ENCODE peak calls at places on chromosomes 4 and X, in seven cellular contexts. One of them, this sample, is unnamed.

GRCh38 chrX:152897216-152898144 is at the start of gene ZNF185:
- DNase-seq in SJSA1: peak
- DNase-seq in tibial nerve: no peak
- DNase-seq in neural progenitor cell: peak
- DNase-seq in substantia nigra: no peak
- DNase-seq in mesendoderm: peak
- DNase-seq in HCT116: no peak
- DNase-seq in this sample: peak

GRCh38 chr4:172042714-172043114 is 229.5 kb downstream of the GALNTL6 start:
- DNase-seq in SJSA1: peak
- DNase-seq in tibial nerve: no peak
- DNase-seq in neural progenitor cell: no peak
- DNase-seq in substantia nigra: no peak
- DNase-seq in mesendoderm: no peak
- DNase-seq in HCT116: peak
- DNase-seq in this sample: no peak

GRCh38 chrX:18640686-18641085 is 31.2 kb downstream of the RS1 start:
- DNase-seq in SJSA1: no peak
- DNase-seq in tibial nerve: no peak
- DNase-seq in neural progenitor cell: peak
- DNase-seq in substantia nigra: no peak
- DNase-seq in mesendoderm: peak
- DNase-seq in HCT116: no peak
- DNase-seq in this sample: no peak

GRCh38 chr4:134202557-134202956 is 968 bp upstream of the PABPC4L start:
- DNase-seq in SJSA1: no peak
- DNase-seq in tibial nerve: no peak
- DNase-seq in neural progenitor cell: no peak
- DNase-seq in substantia nigra: no peak
- DNase-seq in mesendoderm: no peak
- DNase-seq in HCT116: no peak
- DNase-seq in this sample: no peak

GRCh38 chrX:80810365-80810978 is 795 bp upstream of the BRWD3 start:
- DNase-seq in SJSA1: no peak
- DNase-seq in tibial nerve: no peak
- DNase-seq in neural progenitor cell: no peak
- DNase-seq in substantia nigra: no peak
- DNase-seq in mesendoderm: peak
- DNase-seq in HCT116: no peak
- DNase-seq in this sample: no peak

GRCh38 chrX:104318330-104319009 is 63.7 kb upstream of the ESX1 start:
- DNase-seq in SJSA1: no peak
- DNase-seq in tibial nerve: no peak
- DNase-seq in neural progenitor cell: peak
- DNase-seq in substantia nigra: no peak
- DNase-seq in mesendoderm: peak
- DNase-seq in HCT116: peak
- DNase-seq in this sample: no peak

GRCh38 chr4:105944535-105944934 is 49.3 kb downstream of the NPNT start:
- DNase-seq in SJSA1: no peak
- DNase-seq in tibial nerve: no peak
- DNase-seq in neural progenitor cell: no peak
- DNase-seq in substantia nigra: no peak
- DNase-seq in mesendoderm: no peak
- DNase-seq in HCT116: no peak
- DNase-seq in this sample: no peak

GRCh38 chr4:88998941-88999340 is 58.0 kb downstream of the FAM13A start:
- DNase-seq in SJSA1: no peak
- DNase-seq in tibial nerve: no peak
- DNase-seq in neural progenitor cell: no peak
- DNase-seq in substantia nigra: no peak
- DNase-seq in mesendoderm: no peak
- DNase-seq in HCT116: no peak
- DNase-seq in this sample: no peak

GRCh38 chrX:69424161-69424560 is 80.0 kb upstream of the NALF2 start:
- DNase-seq in SJSA1: no peak
- DNase-seq in tibial nerve: no peak
- DNase-seq in neural progenitor cell: peak
- DNase-seq in substantia nigra: no peak
- DNase-seq in mesendoderm: peak
- DNase-seq in HCT116: peak
- DNase-seq in this sample: no peak

GRCh38 chr4:176622251-176622968 is 170.3 kb downstream of the VEGFC start:
- DNase-seq in SJSA1: no peak
- DNase-seq in tibial nerve: no peak
- DNase-seq in neural progenitor cell: no peak
- DNase-seq in substantia nigra: no peak
- DNase-seq in mesendoderm: no peak
- DNase-seq in HCT116: no peak
- DNase-seq in this sample: no peak

GRCh38 chr4:139795915-139796314 is 130.3 kb downstream of the MGST2 start:
- DNase-seq in SJSA1: no peak
- DNase-seq in tibial nerve: no peak
- DNase-seq in neural progenitor cell: no peak
- DNase-seq in substantia nigra: no peak
- DNase-seq in mesendoderm: no peak
- DNase-seq in HCT116: no peak
- DNase-seq in this sample: no peak

GRCh38 chr4:133068083-133068482 is 81.0 kb upstream of the PCDH10 start:
- DNase-seq in SJSA1: no peak
- DNase-seq in tibial nerve: no peak
- DNase-seq in neural progenitor cell: no peak
- DNase-seq in substantia nigra: no peak
- DNase-seq in mesendoderm: no peak
- DNase-seq in HCT116: no peak
- DNase-seq in this sample: no peak

GRCh38 chrX:132834741-132835140 is 123.7 kb downstream of the HS6ST2 start:
- DNase-seq in SJSA1: no peak
- DNase-seq in tibial nerve: no peak
- DNase-seq in neural progenitor cell: no peak
- DNase-seq in substantia nigra: no peak
- DNase-seq in mesendoderm: no peak
- DNase-seq in HCT116: no peak
- DNase-seq in this sample: no peak

DNA sequence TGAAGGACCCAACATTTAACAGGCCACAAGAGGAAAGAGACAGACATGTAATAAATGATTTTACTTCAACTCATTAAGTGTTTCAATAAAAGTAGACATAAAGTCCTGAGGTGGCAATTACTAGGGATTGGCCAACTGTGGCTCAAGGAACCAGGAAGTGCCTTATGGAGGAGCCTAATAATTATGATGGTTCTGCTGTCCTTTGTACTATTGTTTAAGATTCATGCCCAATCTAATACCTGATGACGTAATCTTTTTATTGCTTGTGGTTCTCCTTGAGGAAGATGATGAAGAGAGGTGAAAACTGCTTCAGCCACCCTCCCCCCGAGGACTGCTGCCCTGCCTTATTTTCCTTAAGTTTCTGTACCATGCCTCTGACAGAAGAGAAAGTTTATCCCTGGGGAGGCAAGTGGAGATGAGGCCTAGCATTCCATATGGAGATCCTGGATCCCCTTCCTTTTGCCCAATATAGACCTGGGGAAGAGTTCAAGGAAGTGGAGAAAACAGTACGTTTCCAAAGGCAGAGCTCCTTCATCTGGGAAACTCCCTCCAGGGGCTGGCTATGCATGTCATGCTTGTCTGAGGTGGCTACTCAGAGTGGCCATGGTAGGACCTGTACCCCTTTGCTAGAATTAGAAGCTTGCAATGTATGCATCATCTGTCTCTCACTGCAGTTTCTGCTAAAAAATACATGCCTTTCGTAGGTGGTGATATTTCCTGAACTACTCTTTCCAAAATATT is 56.8 kb upstream of the FAT1 start:
- DNase-seq in SJSA1: no peak
- DNase-seq in tibial nerve: no peak
- DNase-seq in neural progenitor cell: no peak
- DNase-seq in substantia nigra: no peak
- DNase-seq in mesendoderm: no peak
- DNase-seq in HCT116: no peak
- DNase-seq in this sample: no peak
- H3K27ac ChIP-seq in SJSA1: peak
- H3K27ac ChIP-seq in tibial nerve: no peak
- H3K27ac ChIP-seq in neural progenitor cell: no peak
- H3K27ac ChIP-seq in substantia nigra: no peak
- H3K27ac ChIP-seq in mesendoderm: no peak
- H3K27ac ChIP-seq in HCT116: no peak
- H3K27ac ChIP-seq in this sample: no peak

GRCh38 chr4:7899184-7899583 is 40.5 kb downstream of the AFAP1 start:
- DNase-seq in SJSA1: no peak
- DNase-seq in tibial nerve: no peak
- DNase-seq in neural progenitor cell: no peak
- DNase-seq in substantia nigra: no peak
- DNase-seq in mesendoderm: no peak
- DNase-seq in HCT116: no peak
- DNase-seq in this sample: no peak
- H3K27ac ChIP-seq in SJSA1: no peak
- H3K27ac ChIP-seq in tibial nerve: no peak
- H3K27ac ChIP-seq in neural progenitor cell: no peak
- H3K27ac ChIP-seq in substantia nigra: no peak
- H3K27ac ChIP-seq in mesendoderm: no peak
- H3K27ac ChIP-seq in HCT116: no peak
- H3K27ac ChIP-seq in this sample: no peak

GRCh38 chrX:134513091-134513490 is 53.1 kb downstream of the HPRT1 start:
- DNase-seq in SJSA1: no peak
- DNase-seq in tibial nerve: no peak
- DNase-seq in neural progenitor cell: no peak
- DNase-seq in substantia nigra: no peak
- DNase-seq in mesendoderm: no peak
- DNase-seq in HCT116: no peak
- DNase-seq in this sample: no peak
- H3K27ac ChIP-seq in SJSA1: peak
- H3K27ac ChIP-seq in tibial nerve: no peak
- H3K27ac ChIP-seq in neural progenitor cell: no peak
- H3K27ac ChIP-seq in substantia nigra: no peak
- H3K27ac ChIP-seq in mesendoderm: no peak
- H3K27ac ChIP-seq in HCT116: no peak
- H3K27ac ChIP-seq in this sample: no peak

GRCh38 chr4:137253949-137254348 is 278.3 kb downstream of the PCDH18 start:
- DNase-seq in SJSA1: peak
- DNase-seq in tibial nerve: no peak
- DNase-seq in neural progenitor cell: no peak
- DNase-seq in substantia nigra: no peak
- DNase-seq in mesendoderm: no peak
- DNase-seq in HCT116: no peak
- DNase-seq in this sample: no peak
- H3K27ac ChIP-seq in SJSA1: no peak
- H3K27ac ChIP-seq in tibial nerve: no peak
- H3K27ac ChIP-seq in neural progenitor cell: no peak
- H3K27ac ChIP-seq in substantia nigra: no peak
- H3K27ac ChIP-seq in mesendoderm: no peak
- H3K27ac ChIP-seq in HCT116: no peak
- H3K27ac ChIP-seq in this sample: no peak

GRCh38 chr4:15077969-15078368 is 75.7 kb downstream of the CPEB2 start:
- DNase-seq in SJSA1: no peak
- DNase-seq in tibial nerve: no peak
- DNase-seq in neural progenitor cell: no peak
- DNase-seq in substantia nigra: no peak
- DNase-seq in mesendoderm: no peak
- DNase-seq in HCT116: no peak
- DNase-seq in this sample: no peak
- H3K27ac ChIP-seq in SJSA1: no peak
- H3K27ac ChIP-seq in tibial nerve: no peak
- H3K27ac ChIP-seq in neural progenitor cell: no peak
- H3K27ac ChIP-seq in substantia nigra: no peak
- H3K27ac ChIP-seq in mesendoderm: no peak
- H3K27ac ChIP-seq in HCT116: no peak
- H3K27ac ChIP-seq in this sample: no peak